ENCODE peak calls at places on chromosome 9, in six cellular contexts. One of them, this sample, is unnamed.

GRCh38 chr9:101737705-101738565 is 512 bp downstream of the GRIN3A start:
- DNase-seq in neural crest cell: peak; percentile 30
- DNase-seq in effector CD4-positive, alpha-beta T cell: no peak
- DNase-seq in GM19239: no peak
- DNase-seq in activated effector memory CD4-positive, alpha-beta T cell treated with anti-CD3 and anti-CD28 coated beads, Interleukin-2, amount 50 U/mL, for 16 hours: no peak
- DNase-seq in CD8-positive, alpha-beta T cell: no peak
- DNase-seq in this sample: no peak

GRCh38 chr9:109224751-109225150 is 57.7 kb upstream of the FRRS1L start:
- DNase-seq in neural crest cell: no peak
- DNase-seq in effector CD4-positive, alpha-beta T cell: no peak
- DNase-seq in GM19239: no peak
- DNase-seq in activated effector memory CD4-positive, alpha-beta T cell treated with anti-CD3 and anti-CD28 coated beads, Interleukin-2, amount 50 U/mL, for 16 hours: no peak
- DNase-seq in CD8-positive, alpha-beta T cell: no peak
- DNase-seq in this sample: no peak

GRCh38 chr9:116072046-116072445 is 81.5 kb upstream of the PAPPA start:
- DNase-seq in neural crest cell: no peak
- DNase-seq in effector CD4-positive, alpha-beta T cell: no peak
- DNase-seq in GM19239: no peak
- DNase-seq in activated effector memory CD4-positive, alpha-beta T cell treated with anti-CD3 and anti-CD28 coated beads, Interleukin-2, amount 50 U/mL, for 16 hours: no peak
- DNase-seq in CD8-positive, alpha-beta T cell: no peak
- DNase-seq in this sample: no peak

GRCh38 chr9:79700607-79701330 is 129.0 kb downstream of the TLE4 start:
- DNase-seq in neural crest cell: no peak
- DNase-seq in effector CD4-positive, alpha-beta T cell: no peak
- DNase-seq in GM19239: no peak
- DNase-seq in activated effector memory CD4-positive, alpha-beta T cell treated with anti-CD3 and anti-CD28 coated beads, Interleukin-2, amount 50 U/mL, for 16 hours: no peak
- DNase-seq in CD8-positive, alpha-beta T cell: no peak
- DNase-seq in this sample: no peak

GRCh38 chr9:122518226-122518625 is 715 bp upstream of the OR1J4 start:
- DNase-seq in neural crest cell: no peak
- DNase-seq in effector CD4-positive, alpha-beta T cell: no peak
- DNase-seq in GM19239: no peak
- DNase-seq in activated effector memory CD4-positive, alpha-beta T cell treated with anti-CD3 and anti-CD28 coated beads, Interleukin-2, amount 50 U/mL, for 16 hours: no peak
- DNase-seq in CD8-positive, alpha-beta T cell: no peak
- DNase-seq in this sample: no peak

GRCh38 chr9:85202596-85202995 is 533.1 kb downstream of the NTRK2 start:
- DNase-seq in neural crest cell: no peak
- DNase-seq in effector CD4-positive, alpha-beta T cell: no peak
- DNase-seq in GM19239: no peak
- DNase-seq in activated effector memory CD4-positive, alpha-beta T cell treated with anti-CD3 and anti-CD28 coated beads, Interleukin-2, amount 50 U/mL, for 16 hours: no peak
- DNase-seq in CD8-positive, alpha-beta T cell: no peak
- DNase-seq in this sample: no peak

GRCh38 chr9:96025995-96026572 is 150.6 kb downstream of the ERCC6L2 start:
- DNase-seq in neural crest cell: peak; percentile 47
- DNase-seq in effector CD4-positive, alpha-beta T cell: no peak
- DNase-seq in GM19239: no peak
- DNase-seq in activated effector memory CD4-positive, alpha-beta T cell treated with anti-CD3 and anti-CD28 coated beads, Interleukin-2, amount 50 U/mL, for 16 hours: no peak
- DNase-seq in CD8-positive, alpha-beta T cell: no peak
- DNase-seq in this sample: no peak

GRCh38 chr9:114538241-114538640 is 33.0 kb upstream of the WHRN start:
- DNase-seq in neural crest cell: no peak
- DNase-seq in effector CD4-positive, alpha-beta T cell: no peak
- DNase-seq in GM19239: no peak
- DNase-seq in activated effector memory CD4-positive, alpha-beta T cell treated with anti-CD3 and anti-CD28 coated beads, Interleukin-2, amount 50 U/mL, for 16 hours: peak; percentile 66
- DNase-seq in CD8-positive, alpha-beta T cell: peak; percentile 14
- DNase-seq in this sample: peak; percentile 50

GRCh38 chr9:124947727-124948391 is 7.0 kb upstream of the GOLGA1 start:
- DNase-seq in neural crest cell: no peak
- DNase-seq in effector CD4-positive, alpha-beta T cell: no peak
- DNase-seq in GM19239: no peak
- DNase-seq in activated effector memory CD4-positive, alpha-beta T cell treated with anti-CD3 and anti-CD28 coated beads, Interleukin-2, amount 50 U/mL, for 16 hours: no peak
- DNase-seq in CD8-positive, alpha-beta T cell: no peak
- DNase-seq in this sample: no peak

GRCh38 chr9:89687216-89687615 is 82.4 kb downstream of the GADD45G start:
- DNase-seq in neural crest cell: no peak
- DNase-seq in effector CD4-positive, alpha-beta T cell: no peak
- DNase-seq in GM19239: no peak
- DNase-seq in activated effector memory CD4-positive, alpha-beta T cell treated with anti-CD3 and anti-CD28 coated beads, Interleukin-2, amount 50 U/mL, for 16 hours: no peak
- DNase-seq in CD8-positive, alpha-beta T cell: no peak
- DNase-seq in this sample: no peak

GRCh38 chr9:91433180-91433579 is 9.5 kb upstream of the NFIL3 start:
- DNase-seq in neural crest cell: no peak
- DNase-seq in effector CD4-positive, alpha-beta T cell: no peak
- DNase-seq in GM19239: no peak
- DNase-seq in activated effector memory CD4-positive, alpha-beta T cell treated with anti-CD3 and anti-CD28 coated beads, Interleukin-2, amount 50 U/mL, for 16 hours: no peak
- DNase-seq in CD8-positive, alpha-beta T cell: no peak
- DNase-seq in this sample: no peak

GRCh38 chr9:129023036-129023907 is 4.9 kb downstream of the SH3GLB2 start:
- DNase-seq in neural crest cell: no peak
- DNase-seq in effector CD4-positive, alpha-beta T cell: no peak
- DNase-seq in GM19239: no peak
- DNase-seq in activated effector memory CD4-positive, alpha-beta T cell treated with anti-CD3 and anti-CD28 coated beads, Interleukin-2, amount 50 U/mL, for 16 hours: no peak
- DNase-seq in CD8-positive, alpha-beta T cell: no peak
- DNase-seq in this sample: no peak

GRCh38 chr9:110357510-110357909 is 19.8 kb upstream of the TXNDC8 start:
- DNase-seq in neural crest cell: no peak
- DNase-seq in effector CD4-positive, alpha-beta T cell: no peak
- DNase-seq in GM19239: no peak
- DNase-seq in activated effector memory CD4-positive, alpha-beta T cell treated with anti-CD3 and anti-CD28 coated beads, Interleukin-2, amount 50 U/mL, for 16 hours: no peak
- DNase-seq in CD8-positive, alpha-beta T cell: no peak
- DNase-seq in this sample: no peak

This sample was measured in HL-60.